ENCODE peak calls at places on chromosomes 12 and 14, in seven cellular contexts. One of them, this sample, is unnamed.

GRCh38 chr12:24230061-24230460 is 280.6 kb upstream of the SOX5 start:
- DNase-seq in stomach: no peak
- DNase-seq in CD8-positive, alpha-beta T cell: no peak
- DNase-seq in esophagus squamous epithelium: no peak
- DNase-seq in MM.1S: no peak
- DNase-seq in mammary epithelial cell: no peak
- DNase-seq in lower lobe of right lung: no peak
- DNase-seq in this sample: no peak

GRCh38 chr12:89721291-89721987 is 12.8 kb upstream of the ATP2B1 start:
- DNase-seq in mammary epithelial cell: no peak
- DNase-seq in MM.1S: no peak
- DNase-seq in esophagus squamous epithelium: no peak
- DNase-seq in lower lobe of right lung: no peak
- DNase-seq in stomach: no peak
- DNase-seq in CD8-positive, alpha-beta T cell: no peak
- DNase-seq in this sample: no peak

GRCh38 chr12:113880337-113880736 is 85.8 kb downstream of the RBM19 start:
- DNase-seq in stomach: no peak
- DNase-seq in lower lobe of right lung: no peak
- DNase-seq in mammary epithelial cell: no peak
- DNase-seq in MM.1S: no peak
- DNase-seq in esophagus squamous epithelium: no peak
- DNase-seq in CD8-positive, alpha-beta T cell: no peak
- DNase-seq in this sample: no peak

GRCh38 chr14:103871596-103872480 is 24.5 kb upstream of the PPP1R13B start:
- DNase-seq in stomach: peak; percentile 91
- DNase-seq in esophagus squamous epithelium: no peak
- DNase-seq in CD8-positive, alpha-beta T cell: peak; percentile 79
- DNase-seq in mammary epithelial cell: no peak
- DNase-seq in MM.1S: peak; percentile 40
- DNase-seq in lower lobe of right lung: peak; percentile 87
- DNase-seq in this sample: peak; percentile 95

GRCh38 chr14:80278293-80279037 is 67.2 kb upstream of the DIO2 start:
- DNase-seq in mammary epithelial cell: no peak
- DNase-seq in lower lobe of right lung: no peak
- DNase-seq in CD8-positive, alpha-beta T cell: no peak
- DNase-seq in esophagus squamous epithelium: no peak
- DNase-seq in MM.1S: no peak
- DNase-seq in stomach: peak; percentile 27
- DNase-seq in this sample: peak; percentile 23

GRCh38 chr12:38995249-38995648 is 89.9 kb upstream of the CPNE8 start:
- DNase-seq in stomach: no peak
- DNase-seq in CD8-positive, alpha-beta T cell: no peak
- DNase-seq in MM.1S: no peak
- DNase-seq in esophagus squamous epithelium: no peak
- DNase-seq in lower lobe of right lung: no peak
- DNase-seq in mammary epithelial cell: no peak
- DNase-seq in this sample: no peak

GRCh38 chr12:94184995-94185711 is 36.8 kb downstream of the PLXNC1 start:
- DNase-seq in CD8-positive, alpha-beta T cell: no peak
- DNase-seq in mammary epithelial cell: no peak
- DNase-seq in lower lobe of right lung: no peak
- DNase-seq in esophagus squamous epithelium: no peak
- DNase-seq in MM.1S: no peak
- DNase-seq in stomach: no peak
- DNase-seq in this sample: no peak

GRCh38 chr12:50504798-50505385 is at the start of gene DIP2B:
- DNase-seq in MM.1S: peak; percentile 93
- DNase-seq in mammary epithelial cell: peak; percentile 89
- DNase-seq in lower lobe of right lung: peak; percentile 98
- DNase-seq in esophagus squamous epithelium: peak; percentile 80
- DNase-seq in CD8-positive, alpha-beta T cell: peak; percentile 97
- DNase-seq in stomach: peak; percentile 97
- DNase-seq in this sample: peak; percentile 94

GRCh38 chr14:50521912-50522341 is 10.4 kb downstream of the MAP4K5 start:
- DNase-seq in mammary epithelial cell: no peak
- DNase-seq in esophagus squamous epithelium: no peak
- DNase-seq in lower lobe of right lung: no peak
- DNase-seq in MM.1S: peak; percentile 66
- DNase-seq in CD8-positive, alpha-beta T cell: no peak
- DNase-seq in stomach: no peak
- DNase-seq in this sample: no peak

GRCh38 chr14:36835145-36835544 is 173.5 kb downstream of the PAX9 start:
- DNase-seq in MM.1S: no peak
- DNase-seq in lower lobe of right lung: no peak
- DNase-seq in stomach: no peak
- DNase-seq in CD8-positive, alpha-beta T cell: no peak
- DNase-seq in mammary epithelial cell: no peak
- DNase-seq in esophagus squamous epithelium: no peak
- DNase-seq in this sample: no peak

GRCh38 chr12:92528586-92528985 is 174.2 kb upstream of the PLEKHG7 start:
- DNase-seq in stomach: no peak
- DNase-seq in lower lobe of right lung: no peak
- DNase-seq in MM.1S: no peak
- DNase-seq in esophagus squamous epithelium: no peak
- DNase-seq in CD8-positive, alpha-beta T cell: no peak
- DNase-seq in mammary epithelial cell: no peak
- DNase-seq in this sample: no peak

GRCh38 chr12:94586589-94587259 is 63.6 kb downstream of the TMCC3 start:
- DNase-seq in stomach: no peak
- DNase-seq in esophagus squamous epithelium: no peak
- DNase-seq in lower lobe of right lung: no peak
- DNase-seq in mammary epithelial cell: no peak
- DNase-seq in CD8-positive, alpha-beta T cell: no peak
- DNase-seq in MM.1S: no peak
- DNase-seq in this sample: no peak

GRCh38 chr12:122963928-122964240 is 2.4 kb downstream of the ABCB9 start:
- DNase-seq in MM.1S: no peak
- DNase-seq in CD8-positive, alpha-beta T cell: no peak
- DNase-seq in lower lobe of right lung: no peak
- DNase-seq in stomach: peak; percentile 76
- DNase-seq in mammary epithelial cell: no peak
- DNase-seq in esophagus squamous epithelium: no peak
- DNase-seq in this sample: peak; percentile 81

GRCh38 chr14:28344381-28344780 is 422.2 kb upstream of the FOXG1 start:
- DNase-seq in lower lobe of right lung: no peak
- DNase-seq in stomach: no peak
- DNase-seq in MM.1S: no peak
- DNase-seq in mammary epithelial cell: peak; percentile 75
- DNase-seq in esophagus squamous epithelium: no peak
- DNase-seq in CD8-positive, alpha-beta T cell: no peak
- DNase-seq in this sample: no peak

GRCh38 chr14:59926534-59926933 is 6.6 kb downstream of the LRRC9 start:
- DNase-seq in MM.1S: no peak
- DNase-seq in esophagus squamous epithelium: no peak
- DNase-seq in stomach: no peak
- DNase-seq in lower lobe of right lung: no peak
- DNase-seq in CD8-positive, alpha-beta T cell: no peak
- DNase-seq in mammary epithelial cell: no peak
- DNase-seq in this sample: no peak

GRCh38 chr14:101838476-101838875 is 77.0 kb downstream of the PPP2R5C start:
- DNase-seq in stomach: no peak
- DNase-seq in MM.1S: no peak
- DNase-seq in CD8-positive, alpha-beta T cell: no peak
- DNase-seq in mammary epithelial cell: no peak
- DNase-seq in esophagus squamous epithelium: no peak
- DNase-seq in lower lobe of right lung: no peak
- DNase-seq in this sample: no peak

GRCh38 chr12:84128117-84128991 is 784.2 kb downstream of the SLC6A15 start:
- DNase-seq in stomach: no peak
- DNase-seq in esophagus squamous epithelium: no peak
- DNase-seq in lower lobe of right lung: no peak
- DNase-seq in MM.1S: no peak
- DNase-seq in CD8-positive, alpha-beta T cell: no peak
- DNase-seq in mammary epithelial cell: no peak
- DNase-seq in this sample: peak; percentile 40

DNA sequence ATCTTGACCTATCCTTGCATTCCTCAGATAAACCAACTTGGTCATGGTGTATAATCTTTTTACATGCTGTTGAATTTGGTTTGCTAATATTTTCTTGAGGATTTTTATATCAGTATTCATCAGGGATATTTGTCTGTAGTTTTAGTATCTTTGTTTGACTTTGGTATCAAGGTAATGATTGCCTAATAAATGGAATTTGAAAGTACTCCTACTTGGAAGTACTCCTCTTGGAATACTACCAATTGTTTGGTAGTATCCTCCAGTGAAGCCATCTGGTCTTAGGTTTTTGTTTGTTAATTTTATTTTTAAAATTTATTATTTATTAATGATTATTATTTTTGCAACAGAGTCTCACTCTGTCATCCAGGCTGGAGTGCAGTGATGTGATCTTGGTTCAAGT is 85.0 kb downstream of the ATF7IP start:
- DNase-seq in CD8-positive, alpha-beta T cell: no peak
- DNase-seq in MM.1S: no peak
- DNase-seq in mammary epithelial cell: no peak
- DNase-seq in stomach: no peak
- DNase-seq in lower lobe of right lung: no peak
- DNase-seq in esophagus squamous epithelium: no peak
- DNase-seq in this sample: no peak
- H3K4me3 ChIP-seq in CD8-positive, alpha-beta T cell: no peak overlapping the region
- H3K4me3 ChIP-seq in MM.1S: no peak overlapping the region
- H3K4me3 ChIP-seq in mammary epithelial cell: no peak overlapping the region
- H3K4me3 ChIP-seq in stomach: no peak overlapping the region
- H3K4me3 ChIP-seq in lower lobe of right lung: no peak overlapping the region
- H3K4me3 ChIP-seq in esophagus squamous epithelium: no peak overlapping the region
- H3K4me3 ChIP-seq in this sample: no peak overlapping the region

GRCh38 chr12:42704340-42704739 is 114.8 kb upstream of the PRICKLE1 start:
- DNase-seq in mammary epithelial cell: no peak
- DNase-seq in CD8-positive, alpha-beta T cell: no peak
- DNase-seq in stomach: no peak
- DNase-seq in MM.1S: no peak
- DNase-seq in esophagus squamous epithelium: no peak
- DNase-seq in lower lobe of right lung: no peak
- DNase-seq in this sample: no peak
- H3K27ac ChIP-seq in mammary epithelial cell: no peak overlapping the region
- H3K27ac ChIP-seq in CD8-positive, alpha-beta T cell: no peak overlapping the region
- H3K27ac ChIP-seq in stomach: peak overlapping the region; percentile 32
- H3K27ac ChIP-seq in MM.1S: no peak overlapping the region
- H3K27ac ChIP-seq in esophagus squamous epithelium: no peak overlapping the region
- H3K27ac ChIP-seq in lower lobe of right lung: no peak overlapping the region
- H3K27ac ChIP-seq in this sample: no peak overlapping the region

DNA sequence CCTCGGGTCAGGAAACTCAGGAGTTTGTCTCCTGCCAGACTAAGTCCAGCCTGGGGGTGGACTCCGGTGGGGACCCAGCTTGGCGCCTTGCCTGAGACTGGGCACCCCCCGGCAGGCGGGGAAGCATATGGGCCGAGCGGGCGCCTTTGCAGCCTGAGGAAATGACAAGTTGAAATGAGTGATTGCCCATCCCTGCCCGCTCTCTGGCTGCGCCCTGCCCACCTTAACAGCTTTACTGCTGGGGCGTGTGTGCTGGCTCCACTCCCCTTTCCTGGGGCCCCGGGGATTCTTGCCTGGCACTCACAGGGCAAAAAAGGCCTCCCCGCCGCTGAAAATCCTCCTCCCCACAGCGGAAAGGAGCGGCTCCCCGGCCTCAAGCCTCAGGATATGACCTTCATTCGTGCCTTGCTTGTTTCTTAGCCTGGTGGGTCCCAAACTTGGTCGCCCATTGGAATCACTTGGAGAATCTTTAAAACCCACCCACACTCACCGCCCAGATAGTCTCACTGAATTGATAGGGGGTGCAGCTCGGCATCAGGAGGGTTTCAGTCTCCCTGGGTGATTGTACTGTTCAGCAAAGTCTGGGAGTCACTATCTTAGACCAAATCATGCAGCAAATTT is 1.5 kb downstream of the RFLNA start:
- DNase-seq in lower lobe of right lung: peak; percentile 38
- DNase-seq in CD8-positive, alpha-beta T cell: no peak
- DNase-seq in esophagus squamous epithelium: no peak
- DNase-seq in mammary epithelial cell: no peak
- DNase-seq in MM.1S: no peak
- DNase-seq in stomach: no peak
- DNase-seq in this sample: no peak
- H3K4me3 ChIP-seq in lower lobe of right lung: peak overlapping the region; percentile 11
- H3K4me3 ChIP-seq in CD8-positive, alpha-beta T cell: no peak overlapping the region
- H3K4me3 ChIP-seq in esophagus squamous epithelium: peak overlapping the region; percentile 42
- H3K4me3 ChIP-seq in mammary epithelial cell: no peak overlapping the region
- H3K4me3 ChIP-seq in MM.1S: no peak overlapping the region
- H3K4me3 ChIP-seq in stomach: peak overlapping the region; percentile 57
- H3K4me3 ChIP-seq in this sample: no peak overlapping the region

GRCh38 chr12:9325513-9325912 is 117.3 kb upstream of the PZP start:
- DNase-seq in stomach: no peak
- DNase-seq in esophagus squamous epithelium: no peak
- DNase-seq in CD8-positive, alpha-beta T cell: no peak
- DNase-seq in mammary epithelial cell: no peak
- DNase-seq in MM.1S: no peak
- DNase-seq in lower lobe of right lung: no peak
- DNase-seq in this sample: no peak

GRCh38 chr12:9326085-9326484 is 117.9 kb upstream of the PZP start:
- DNase-seq in MM.1S: no peak
- DNase-seq in CD8-positive, alpha-beta T cell: no peak
- DNase-seq in esophagus squamous epithelium: no peak
- DNase-seq in lower lobe of right lung: no peak
- DNase-seq in stomach: no peak
- DNase-seq in mammary epithelial cell: no peak
- DNase-seq in this sample: no peak

GRCh38 chr12:9327307-9327706 is 119.1 kb upstream of the PZP start:
- DNase-seq in stomach: no peak
- DNase-seq in lower lobe of right lung: no peak
- DNase-seq in MM.1S: no peak
- DNase-seq in CD8-positive, alpha-beta T cell: no peak
- DNase-seq in mammary epithelial cell: no peak
- DNase-seq in esophagus squamous epithelium: no peak
- DNase-seq in this sample: no peak

GRCh38 chr12:9329019-9329418 is 120.8 kb upstream of the PZP start:
- DNase-seq in MM.1S: no peak
- DNase-seq in stomach: no peak
- DNase-seq in CD8-positive, alpha-beta T cell: no peak
- DNase-seq in lower lobe of right lung: no peak
- DNase-seq in mammary epithelial cell: no peak
- DNase-seq in esophagus squamous epithelium: no peak
- DNase-seq in this sample: no peak

DNA sequence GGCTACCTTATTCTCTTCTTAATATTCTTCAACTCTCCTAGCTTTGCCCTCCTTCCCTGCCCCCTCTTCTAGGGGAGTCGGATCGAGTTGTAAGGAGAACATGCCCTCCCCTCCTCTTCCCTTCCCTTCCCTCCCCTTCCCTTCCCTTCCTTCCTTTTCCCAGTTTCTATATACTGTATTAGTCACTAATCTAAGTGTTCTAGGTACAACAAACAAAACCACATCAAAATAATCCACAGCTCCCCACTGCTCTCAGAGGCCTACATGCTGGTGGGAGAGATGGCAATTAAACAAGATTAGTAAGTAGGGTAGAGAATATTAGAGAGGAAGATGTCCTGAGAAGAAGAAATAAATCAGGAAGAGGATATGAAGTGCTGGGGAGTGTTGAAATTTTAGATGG is 119.9 kb upstream of the PZP start:
- DNase-seq in esophagus squamous epithelium: no peak
- DNase-seq in stomach: no peak
- DNase-seq in CD8-positive, alpha-beta T cell: no peak
- DNase-seq in mammary epithelial cell: no peak
- DNase-seq in lower lobe of right lung: no peak
- DNase-seq in MM.1S: no peak
- DNase-seq in this sample: no peak
- H3K27ac ChIP-seq in esophagus squamous epithelium: no peak overlapping the region
- H3K27ac ChIP-seq in stomach: no peak overlapping the region
- H3K27ac ChIP-seq in CD8-positive, alpha-beta T cell: no peak overlapping the region
- H3K27ac ChIP-seq in mammary epithelial cell: no peak overlapping the region
- H3K27ac ChIP-seq in lower lobe of right lung: no peak overlapping the region
- H3K27ac ChIP-seq in MM.1S: no peak overlapping the region
- H3K27ac ChIP-seq in this sample: no peak overlapping the region